ENCODE peak calls at places on chromosomes 6 and 20, in four cellular contexts. One of them, this sample, is unnamed.

GRCh38 chr6:53309059-53309896 is 39.5 kb downstream of the ELOVL5 start:
- DNase-seq in astrocyte of the spinal cord: no peak
- DNase-seq in ACHN: no peak
- DNase-seq in islet precursor cell: no peak
- DNase-seq in this sample: no peak

GRCh38 chr6:153208706-153209105 is 77.6 kb upstream of the RGS17 start:
- DNase-seq in astrocyte of the spinal cord: no peak
- DNase-seq in ACHN: no peak
- DNase-seq in islet precursor cell: no peak
- DNase-seq in this sample: no peak

GRCh38 chr6:166003569-166003968 is 164.1 kb downstream of the TBXT start:
- DNase-seq in astrocyte of the spinal cord: no peak
- DNase-seq in islet precursor cell: no peak
- DNase-seq in ACHN: no peak
- DNase-seq in this sample: no peak

GRCh38 chr20:23147964-23148720 is 62.0 kb upstream of the CD93 start:
- DNase-seq in islet precursor cell: peak
- DNase-seq in astrocyte of the spinal cord: peak
- DNase-seq in ACHN: peak
- DNase-seq in this sample: peak

GRCh38 chr6:46796842-46797241 is 3.7 kb downstream of the MEP1A start:
- DNase-seq in astrocyte of the spinal cord: no peak
- DNase-seq in ACHN: no peak
- DNase-seq in islet precursor cell: no peak
- DNase-seq in this sample: no peak

GRCh38 chr20:63128956-63129355 is 87.0 kb downstream of the YTHDF1 start:
- DNase-seq in islet precursor cell: peak
- DNase-seq in ACHN: no peak
- DNase-seq in astrocyte of the spinal cord: no peak
- DNase-seq in this sample: no peak

GRCh38 chr6:47836639-47837038 is 54.8 kb downstream of the OPN5 start:
- DNase-seq in islet precursor cell: no peak
- DNase-seq in ACHN: no peak
- DNase-seq in astrocyte of the spinal cord: no peak
- DNase-seq in this sample: no peak

GRCh38 chr6:97401533-97401932 is 118.5 kb upstream of the MMS22L start:
- DNase-seq in ACHN: no peak
- DNase-seq in astrocyte of the spinal cord: peak
- DNase-seq in islet precursor cell: no peak
- DNase-seq in this sample: no peak

GRCh38 chr6:157184202-157185015 is 138.9 kb downstream of the TMEM242 start:
- DNase-seq in islet precursor cell: peak
- DNase-seq in astrocyte of the spinal cord: peak
- DNase-seq in ACHN: peak
- DNase-seq in this sample: peak

GRCh38 chr6:164415832-164416563 is 893.4 kb downstream of the C6orf118 start:
- DNase-seq in islet precursor cell: no peak
- DNase-seq in ACHN: no peak
- DNase-seq in astrocyte of the spinal cord: no peak
- DNase-seq in this sample: no peak